ENCODE peak calls at places on chromosomes 11 and 22, in four cellular contexts. G is stomach, E is pancreas, W is heart left ventricle. Z is an unnamed sample.
A peak's percentile ranks its signal among the peaks of the same experiment; 100 is the strongest.

GRCh38 chr11:33842236-33842915 is 49.5 kb downstream of the LMO2 start:
- DNase-seq in G (no peak), E (no peak), W (no peak), Z (no peak)

GRCh38 chr22:41021039-41021654 is 70.0 kb downstream of the RBX1 start:
- DNase-seq in G (no peak), E (peak; percentile 59), W (no peak), Z (no peak)

GRCh38 chr11:66718320-66718971 is 10.6 kb downstream of the SPTBN2 start:
- DNase-seq in G (peak; percentile 60), E (peak; percentile 82), W (no peak), Z (no peak)

GRCh38 chr22:17120281-17120680 is 879 bp downstream of the TMEM121B start:
- DNase-seq in G (peak; percentile 51), E (peak; percentile 85), W (peak; percentile 74), Z (peak; percentile 24)

GRCh38 chr11:57751676-57752253 is at the start of gene BTBD18:
- DNase-seq in G (peak; percentile 56), E (no peak), W (peak; percentile 39), Z (peak; percentile 70)

GRCh38 chr11:27241316-27242122 is 121.5 kb downstream of the CCDC34 start:
- DNase-seq in G (no peak), E (no peak), W (no peak), Z (peak; percentile 97)

GRCh38 chr11:94196363-94196762 is 67.7 kb downstream of the PANX1 start:
- DNase-seq in G (peak; percentile 64), E (no peak), W (no peak), Z (peak; percentile 27)

GRCh38 chr11:2462986-2463765 is 18.4 kb downstream of the KCNQ1 start:
- DNase-seq in G (peak; percentile 96), E (peak; percentile 94), W (peak; percentile 89), Z (no peak)

GRCh38 chr11:44609028-44609782 is 43.7 kb downstream of the CD82 start:
- DNase-seq in G (no peak), E (no peak), W (no peak), Z (no peak)

GRCh38 chr11:28108909-28109308 is 721 bp downstream of the METTL15 start:
- DNase-seq in G (no peak), E (no peak), W (no peak), Z (no peak)

GRCh38 chr11:27858901-27859300 is 158.6 kb upstream of the BDNF start:
- DNase-seq in G (no peak), E (no peak), W (no peak), Z (peak; percentile 16)

GRCh38 chr11:79461144-79461543 is 20.3 kb upstream of the TENM4 start:
- DNase-seq in G (no peak), E (no peak), W (no peak), Z (peak; percentile 57)

DNA sequence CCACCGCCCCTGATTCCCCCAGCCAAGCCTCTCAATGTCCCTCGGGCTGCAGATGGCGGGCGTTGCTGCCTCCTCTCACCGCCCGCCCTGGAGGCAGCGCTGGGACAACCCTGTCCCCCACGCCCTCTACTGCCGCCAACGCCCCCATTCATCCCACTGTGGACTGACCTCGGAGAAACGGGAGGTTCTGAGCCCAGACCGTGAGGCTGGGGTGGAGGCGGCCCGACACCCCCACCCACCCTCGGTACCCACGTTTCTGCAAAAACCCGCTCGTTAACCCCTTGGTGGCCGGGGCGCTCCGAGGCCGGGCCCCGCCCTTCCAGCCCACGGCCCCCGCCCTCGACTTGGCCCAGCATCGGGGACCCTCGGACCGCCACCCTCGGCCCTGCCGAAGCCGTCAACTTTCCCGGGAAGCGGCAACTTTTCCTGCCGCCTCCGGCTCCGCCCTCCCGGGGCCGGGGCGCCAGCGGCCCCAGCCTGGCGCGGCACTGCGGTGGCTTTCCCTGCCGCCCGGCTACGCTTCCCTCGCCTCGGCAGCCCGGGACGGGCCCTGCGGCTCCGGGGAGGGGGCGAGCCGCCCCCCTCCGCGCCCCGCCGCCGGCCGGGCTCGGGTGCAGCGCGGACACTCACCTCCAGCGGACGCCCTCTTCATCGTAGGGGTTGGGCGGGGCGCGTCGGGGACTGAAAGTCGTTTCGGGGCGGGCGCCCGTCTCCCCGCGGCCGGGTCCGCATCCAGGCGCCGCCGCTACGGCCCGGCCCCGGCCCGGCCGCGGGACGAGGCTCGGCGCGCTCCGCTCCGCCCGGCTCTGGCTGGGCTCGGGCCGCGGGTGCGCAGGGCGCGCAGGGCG is 453 bp downstream of the RTN4R start:
- DNase-seq in G (peak; percentile 27), E (no peak), W (no peak), Z (no peak)
- H3K4me3 ChIP-seq in G (peak overlapping the region; percentile 63), E (peak overlapping the region; percentile 10), W (peak overlapping the region; percentile 54), Z (peak overlapping the region; percentile 25)

GRCh38 chr22:23219317-23219716 is 39.0 kb downstream of the BCR start:
- DNase-seq in G (no peak), E (peak; percentile 41), W (no peak), Z (no peak)
- H3K4me3 ChIP-seq in G (no peak overlapping the region), E (no peak overlapping the region), W (no peak overlapping the region), Z (no peak overlapping the region)

GRCh38 chr11:13963949-13964770 is 1.6 kb downstream of the SPON1 start:
- DNase-seq in G (no peak), E (peak; percentile 58), W (peak; percentile 29), Z (no peak)
- H3K4me3 ChIP-seq in G (peak overlapping the region; percentile 55), E (no peak overlapping the region), W (peak overlapping the region; percentile 39), Z (peak overlapping the region; percentile 21)

GRCh38 chr22:32055069-32055468 is 12.0 kb downstream of the SLC5A1 start:
- DNase-seq in G (no peak), E (no peak), W (no peak), Z (no peak)

GRCh38 chr22:32063701-32064100 is 20.6 kb downstream of the SLC5A1 start:
- DNase-seq in G (no peak), E (no peak), W (no peak), Z (no peak)

GRCh38 chr22:32053165-32053755 is 10.2 kb downstream of the SLC5A1 start:
- DNase-seq in G (no peak), E (no peak), W (no peak), Z (peak; percentile 10)

GRCh38 chr22:32059426-32059825 is 16.4 kb downstream of the SLC5A1 start:
- DNase-seq in G (no peak), E (no peak), W (no peak), Z (no peak)

DNA sequence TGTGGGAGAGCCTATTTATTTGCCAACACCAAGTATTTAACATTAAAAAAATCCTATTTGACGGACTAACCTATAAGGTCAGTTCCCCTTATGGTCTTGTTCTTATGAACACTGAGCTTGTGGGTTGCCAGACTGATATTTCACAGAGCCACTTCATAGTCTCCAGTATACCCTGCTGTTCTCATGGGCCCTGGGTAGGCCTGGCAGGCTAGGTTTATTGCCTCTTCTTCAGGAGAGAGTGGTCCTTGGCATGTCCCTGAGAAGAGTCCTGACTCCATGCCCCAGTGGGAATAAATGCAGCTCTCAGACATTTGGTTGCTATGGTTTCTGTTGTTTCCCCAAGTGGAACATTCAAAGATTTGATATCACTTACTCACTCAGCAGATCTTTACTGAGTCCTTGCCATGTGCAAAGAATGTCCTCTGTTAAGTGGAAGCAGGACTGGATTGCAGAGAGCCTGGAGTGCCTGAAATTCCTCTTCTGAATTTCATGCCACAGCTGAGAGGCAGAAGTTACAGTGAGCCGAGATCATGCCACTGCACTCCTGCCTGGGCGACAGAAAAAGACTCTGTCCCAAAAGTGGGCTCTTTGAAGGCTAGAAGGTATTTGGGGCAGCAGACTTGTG is 15.7 kb downstream of the SLC5A1 start:
- DNase-seq in G (no peak), E (no peak), W (no peak), Z (no peak)
- H3K4me3 ChIP-seq in G (no peak overlapping the region), E (no peak overlapping the region), W (peak overlapping the region; percentile 60), Z (no peak overlapping the region)

GRCh38 chr11:102287963-102288744 is 29.1 kb upstream of the BIRC3 start:
- DNase-seq in G (peak; percentile 45), E (no peak), W (no peak), Z (peak; percentile 70)
- H3K4me3 ChIP-seq in G (peak overlapping the region; percentile 3), E (no peak overlapping the region), W (no peak overlapping the region), Z (peak overlapping the region; percentile 18)

GRCh38 chr11:70423523-70424505 is 25.5 kb downstream of the CTTN start:
- DNase-seq in G (no peak), E (no peak), W (no peak), Z (peak; percentile 86)
- H3K4me3 ChIP-seq in G (no peak overlapping the region), E (no peak overlapping the region), W (no peak overlapping the region), Z (no peak overlapping the region)

GRCh38 chr11:45920531-45921477 is 1.7 kb upstream of the LARGE2 start:
- DNase-seq in G (no peak), E (peak; percentile 45), W (no peak), Z (no peak)

GRCh38 chr11:45922425-45923082 is at the start of gene LARGE2:
- DNase-seq in G (peak; percentile 78), E (peak; percentile 92), W (no peak), Z (no peak)

GRCh38 chr11:45919806-45920530 is 2.3 kb upstream of the PEX16 start:
- DNase-seq in G (peak; percentile 81), E (peak; percentile 43), W (peak; percentile 18), Z (no peak)

GRCh38 chr11:45924036-45924915 is 1.8 kb downstream of the LARGE2 start:
- DNase-seq in G (no peak), E (no peak), W (no peak), Z (no peak)

GRCh38 chr11:45921561-45922424 is 663 bp upstream of the LARGE2 start:
- DNase-seq in G (peak; percentile 89), E (peak; percentile 89), W (no peak), Z (no peak)
- H3K4me3 ChIP-seq in G (peak overlapping the region; percentile 44), E (peak overlapping the region; percentile 31), W (peak overlapping the region; percentile 29), Z (no peak overlapping the region)